ENCODE peak calls at places on chromosomes 13 and 19, in nine cellular contexts. Q is GM10248, Z is B cell, M is IMR-90, K is colonic mucosa, R is nephron progenitor cell, P is GM13977, A is esophagus squamous epithelium, J is Peyer's patch. N is an unnamed sample.

GRCh38 chr13:39405107-39405506 is 197.9 kb downstream of the LHFPL6 start:
- DNase-seq in K (no peak), P (no peak), Z (no peak), Q (no peak), R (no peak), M (peak; percentile 44), A (no peak), J (no peak), N (no peak)

GRCh38 chr13:40362502-40362901 is 303.9 kb downstream of the FOXO1 start:
- DNase-seq in A (no peak), R (no peak), Z (no peak), K (no peak), P (no peak), J (no peak), Q (no peak), M (no peak), N (no peak)

GRCh38 chr13:33182729-33183128 is 102.8 kb downstream of the STARD13 start:
- DNase-seq in R (no peak), P (no peak), Q (no peak), J (no peak), A (no peak), M (no peak), Z (no peak), K (no peak), N (no peak)

GRCh38 chr19:39470724-39471339 is 9.8 kb upstream of the TIMM50 start:
- DNase-seq in J (no peak), Z (no peak), A (no peak), K (no peak), R (no peak), P (no peak), Q (no peak), M (peak; percentile 12), N (no peak)

GRCh38 chr19:13160557-13160956 is 10.3 kb downstream of the IER2 start:
- DNase-seq in Z (no peak), J (no peak), A (no peak), Q (no peak), P (no peak), R (no peak), K (no peak), M (peak; percentile 66), N (no peak)

GRCh38 chr13:25037057-25037813 is 58.7 kb upstream of the PABPC3 start:
- DNase-seq in P (peak; percentile 67), Z (peak; percentile 65), A (no peak), R (peak; percentile 64), Q (peak; percentile 55), K (peak; percentile 40), J (no peak), M (peak; percentile 65), N (peak; percentile 65)

GRCh38 chr13:114194853-114195252 is 15.8 kb downstream of the CFAP97D2 start:
- DNase-seq in R (no peak), P (no peak), Q (no peak), M (no peak), A (no peak), J (no peak), Z (no peak), K (no peak), N (no peak)

GRCh38 chr13:57629821-57630235 is 1.7 kb upstream of the PCDH17 start:
- DNase-seq in M (peak; percentile 42), J (no peak), A (no peak), K (peak; percentile 40), R (peak; percentile 96), Z (no peak), Q (peak; percentile 20), P (peak; percentile 67), N (peak; percentile 31)

GRCh38 chr19:58229255-58229639 is 533 bp downstream of the ZNF544 start:
- DNase-seq in M (peak; percentile 12), A (no peak), Z (no peak), K (no peak), P (no peak), R (peak; percentile 5), Q (no peak), J (no peak), N (no peak)
- TF ChIP-seq CTCF in M (peak; percentile 33), A (peak; percentile 28), Z (no peak), K (no peak), P (peak; percentile 43), R (no peak), Q (no peak), J (no peak), N (peak; percentile 3)

GRCh38 chr13:19152403-19152802 is 29.2 kb downstream of the TUBA3C start:
- DNase-seq in R (no peak), K (no peak), P (no peak), M (no peak), A (no peak), Z (no peak), Q (no peak), J (no peak), N (no peak)

GRCh38 chr13:19155321-19155861 is 26.2 kb downstream of the TUBA3C start:
- DNase-seq in M (no peak), R (no peak), A (no peak), Q (no peak), K (no peak), J (no peak), P (no peak), Z (no peak), N (no peak)

GRCh38 chr13:19151581-19152263 is 29.9 kb downstream of the TUBA3C start:
- DNase-seq in P (no peak), Q (no peak), Z (no peak), K (no peak), M (no peak), R (no peak), A (no peak), J (no peak), N (no peak)

GRCh38 chr13:19154843-19155242 is 26.8 kb downstream of the TUBA3C start:
- DNase-seq in A (no peak), Z (no peak), P (no peak), J (no peak), K (no peak), R (no peak), Q (no peak), M (no peak), N (no peak)

DNA sequence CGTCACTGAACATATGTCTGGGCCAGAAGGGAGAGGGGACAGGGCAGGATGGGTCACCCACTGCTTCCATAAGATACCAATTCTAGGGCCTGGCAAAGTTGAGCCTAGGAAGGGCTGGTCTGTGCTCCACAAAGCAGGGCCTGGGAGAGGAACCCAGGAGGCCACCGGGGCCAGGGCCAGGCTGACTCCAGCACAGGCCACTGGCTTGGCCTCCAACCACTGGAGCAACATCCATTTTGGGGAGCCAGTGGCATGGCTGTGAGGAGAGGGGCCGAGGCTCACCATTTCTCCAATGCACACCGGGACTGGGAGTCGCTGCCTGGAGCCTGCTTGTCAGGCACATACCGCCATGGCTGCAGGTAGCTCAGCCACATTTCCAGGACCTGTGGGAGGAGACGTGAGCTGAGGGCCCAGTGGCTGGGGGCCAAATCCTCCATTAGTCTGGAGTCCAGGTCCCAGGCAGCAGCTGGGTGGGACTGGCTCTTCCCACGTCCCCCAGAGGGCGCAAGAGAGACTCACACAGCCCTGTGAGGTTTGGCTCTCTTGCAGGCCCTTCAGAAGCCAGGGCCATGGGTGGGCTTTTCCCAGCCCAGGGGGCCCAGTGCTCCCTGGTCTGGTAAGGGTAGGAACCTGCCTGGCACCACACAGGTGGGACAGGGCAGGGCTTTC is 27.7 kb downstream of the TUBA3C start:
- DNase-seq in Q (no peak), A (no peak), K (no peak), P (no peak), R (no peak), M (no peak), Z (no peak), J (no peak), N (no peak)
- TF ChIP-seq CTCF in Q (no peak), A (no peak), K (no peak), P (no peak), R (no peak), M (no peak), Z (no peak), J (no peak), N (peak; percentile 14)

DNA sequence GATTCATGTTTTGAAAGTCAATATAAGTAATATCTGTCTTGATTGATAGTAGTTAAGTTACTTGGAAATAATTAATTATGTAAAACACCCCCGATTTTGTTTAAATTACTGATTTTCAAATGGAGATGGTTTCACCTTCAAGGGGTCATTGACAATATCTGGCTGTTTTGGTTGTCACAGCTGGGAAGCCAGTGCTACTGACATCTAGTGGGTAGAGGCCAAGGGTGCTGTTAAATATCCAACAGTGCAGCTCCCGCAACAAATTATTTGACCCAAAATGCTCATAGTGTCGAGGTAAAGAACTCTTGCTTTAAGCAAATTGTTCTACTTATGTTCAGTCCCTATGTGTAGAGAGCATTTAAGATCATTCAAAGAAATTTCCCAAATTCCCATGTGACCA is 50.6 kb upstream of the PCDH20 start:
- DNase-seq in P (no peak), J (no peak), M (no peak), Z (no peak), Q (no peak), A (no peak), K (no peak), R (no peak), N (no peak)
- TF ChIP-seq CTCF in P (no peak), J (no peak), M (no peak), Z (no peak), Q (no peak), A (no peak), K (no peak), R (peak; percentile 24), N (no peak)

GRCh38 chr19:45079063-45079910 is at the start of gene GEMIN7:
- DNase-seq in R (peak; percentile 84), Z (peak; percentile 79), Q (peak; percentile 82), P (peak; percentile 84), J (peak; percentile 79), A (no peak), M (peak; percentile 59), K (peak; percentile 72), N (peak; percentile 85)

GRCh38 chr19:45076851-45077730 is 813 bp upstream of the ZNF296 start:
- DNase-seq in R (no peak), A (no peak), Z (no peak), K (peak; percentile 67), Q (no peak), J (no peak), M (no peak), P (no peak), N (no peak)

GRCh38 chr19:45079911-45080469 is 930 bp downstream of the GEMIN7 start:
- DNase-seq in J (no peak), P (no peak), R (no peak), Q (no peak), Z (no peak), A (no peak), M (no peak), K (peak; percentile 70), N (no peak)

GRCh38 chr19:45076029-45076850 is at the start of gene ZNF296:
- DNase-seq in P (peak; percentile 94), K (peak; percentile 91), Q (peak; percentile 90), J (peak; percentile 91), M (no peak), Z (peak; percentile 84), R (peak; percentile 77), A (peak; percentile 26), N (peak; percentile 94)

DNA sequence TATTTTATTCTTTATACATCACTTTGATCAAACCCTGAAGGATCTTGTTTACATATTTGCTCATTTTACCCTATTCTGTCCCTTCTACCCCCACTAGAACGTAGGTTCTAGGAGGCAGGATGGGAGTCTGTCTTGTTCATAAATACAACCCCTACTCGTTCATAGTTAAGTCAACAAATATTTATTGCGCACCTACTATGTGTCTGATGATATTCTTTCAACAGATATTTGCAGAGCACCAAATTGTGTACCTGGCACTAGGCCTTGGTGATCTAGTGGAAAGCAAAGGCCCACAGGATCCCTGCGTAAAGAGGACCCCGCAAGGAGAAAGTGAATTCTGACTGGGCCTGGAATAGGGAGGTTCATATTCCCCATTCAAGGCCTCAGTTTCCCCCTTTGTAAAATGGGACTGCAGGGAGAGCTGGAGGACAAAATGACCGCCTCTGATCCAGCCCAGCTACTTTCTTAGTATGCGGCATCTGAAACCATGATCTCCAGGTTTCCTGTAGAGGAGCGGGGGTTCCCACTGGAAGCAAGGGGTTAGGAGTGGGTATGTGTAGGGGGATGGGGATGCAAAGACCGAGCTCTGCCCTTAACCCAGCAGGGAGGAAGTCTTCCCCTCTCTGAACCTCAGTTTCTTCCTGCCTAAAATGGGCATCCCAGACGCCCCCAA is 534 bp upstream of the GEMIN7 start:
- DNase-seq in Z (no peak), J (no peak), A (no peak), K (no peak), R (no peak), Q (no peak), M (no peak), P (no peak), N (no peak)
- TF ChIP-seq CTCF in Z (no peak), J (no peak), A (no peak), K (no peak), R (no peak), Q (no peak), M (no peak), P (no peak), N (no peak)

N was measured in GM20000.